ENCODE peak calls at places on chromosome 10, in four cellular contexts. W, X, G and J are unnamed samples.

GRCh38 chr10:118692911-118693310 is 61.9 kb downstream of the CACUL1 start:
- DNase-seq in W (no peak), G (no peak), X (no peak), J (peak; percentile 58)

GRCh38 chr10:28384557-28384956 is 81.7 kb upstream of the MPP7 start:
- DNase-seq in G (no peak), X (no peak), W (no peak), J (no peak)

GRCh38 chr10:129710510-129710847 is 243.4 kb downstream of the MGMT start:
- DNase-seq in G (no peak), X (no peak), W (no peak), J (no peak)

GRCh38 chr10:50917486-50917885 is 32.1 kb upstream of the A1CF start:
- DNase-seq in X (no peak), G (no peak), W (no peak), J (peak; percentile 47)

GRCh38 chr10:123150229-123150985 is 2.5 kb downstream of the HMX2 start:
- DNase-seq in G (peak; percentile 76), X (peak; percentile 54), W (no peak), J (no peak)

GRCh38 chr10:60298408-60299389 is 91.0 kb downstream of the ANK3 start:
- DNase-seq in X (no peak), G (no peak), W (no peak), J (no peak)

GRCh38 chr10:113226404-113226803 is 276.4 kb downstream of the TCF7L2 start:
- DNase-seq in X (no peak), G (no peak), W (no peak), J (peak; percentile 35)

GRCh38 chr10:122768033-122768745 is 68.5 kb upstream of the C10orf120 start:
- DNase-seq in W (no peak), G (no peak), X (no peak), J (no peak)

GRCh38 chr10:132960071-132960472 is 17.7 kb upstream of the CFAP46 start:
- DNase-seq in G (peak; percentile 59), W (no peak), X (no peak), J (no peak)

GRCh38 chr10:32577448-32577847 is 131.5 kb downstream of the CCDC7 start:
- DNase-seq in W (no peak), G (no peak), X (no peak), J (peak; percentile 49)

GRCh38 chr10:96585726-96586418 is 940 bp downstream of the TM9SF3 start:
- DNase-seq in W (peak; percentile 44), X (no peak), G (no peak), J (peak; percentile 18)

GRCh38 chr10:110151467-110151866 is 55.9 kb upstream of the MXI1 start:
- DNase-seq in X (no peak), G (peak; percentile 51), W (no peak), J (peak; percentile 75)

GRCh38 chr10:127813290-127813689 is 76.3 kb downstream of the FOXI2 start:
- DNase-seq in W (no peak), G (peak; percentile 52), X (no peak), J (no peak)

GRCh38 chr10:108544500-108545120 is 1378.7 kb downstream of the XPNPEP1 start:
- DNase-seq in X (peak; percentile 7), W (no peak), G (peak; percentile 21), J (peak; percentile 74)

GRCh38 chr10:6279540-6280267 is 77.0 kb downstream of the PFKFB3 start:
- DNase-seq in W (no peak), X (no peak), G (peak; percentile 52), J (peak; percentile 100)

GRCh38 chr10:6473901-6474370 is 106.1 kb downstream of the PRKCQ start:
- DNase-seq in G (no peak), W (no peak), X (peak; percentile 61), J (peak; percentile 82)

GRCh38 chr10:128144547-128144946 is 18.3 kb upstream of the MKI67 start:
- DNase-seq in X (no peak), G (no peak), W (no peak), J (no peak)

GRCh38 chr10:118818621-118819221 is 64.0 kb upstream of the CACUL1 start:
- DNase-seq in G (no peak), W (no peak), X (no peak), J (peak; percentile 38)

GRCh38 chr10:11210211-11210922 is 192.7 kb downstream of the CELF2 start:
- DNase-seq in G (peak; percentile 35), X (no peak), W (no peak), J (peak; percentile 44)

GRCh38 chr10:124708246-124708779 is 35.9 kb downstream of the FAM53B start:
- DNase-seq in W (no peak), X (no peak), G (no peak), J (no peak)

GRCh38 chr10:1203704-1204103 is 147.5 kb downstream of the WDR37 start:
- DNase-seq in X (no peak), W (no peak), G (no peak), J (no peak)

GRCh38 chr10:68598978-68599753 is 39.0 kb downstream of the TET1 start:
- DNase-seq in X (no peak), W (no peak), G (peak; percentile 55), J (peak; percentile 25)